ENCODE peak calls at places on chromosomes 3 and 15, in eight cellular contexts. J, H, C, N, T, Q, E and S are unnamed samples.

GRCh38 chr15:34737379-34737928 is 17.3 kb downstream of the GJD2 start:
- ATAC-seq in C (no peak), E (no peak), T (no peak), J (no peak), Q (no peak), N (no peak), H (peak; percentile 30), S (no peak)

GRCh38 chr3:152243301-152243711 is 25.4 kb upstream of the MBNL1 start:
- ATAC-seq in Q (no peak), N (peak; percentile 73), H (no peak), J (peak; percentile 65), T (peak; percentile 76), E (peak; percentile 62), C (peak; percentile 73), S (no peak)

GRCh38 chr15:81789403-81789802 is 256.4 kb downstream of the MEX3B start:
- ATAC-seq in N (no peak), C (no peak), E (no peak), Q (no peak), H (no peak), J (no peak), T (no peak), S (no peak)

GRCh38 chr3:57298041-57298440 is 5.6 kb upstream of the ASB14 start:
- ATAC-seq in C (peak; percentile 69), N (no peak), E (no peak), J (peak; percentile 63), T (no peak), H (no peak), Q (no peak), S (peak; percentile 94)

GRCh38 chr3:118231578-118231977 is 803.1 kb downstream of the IGSF11 start:
- ATAC-seq in C (no peak), T (no peak), Q (no peak), E (no peak), H (no peak), J (no peak), N (no peak), S (no peak)

GRCh38 chr3:179796421-179796820 is 143.6 kb downstream of the USP13 start:
- ATAC-seq in E (no peak), Q (no peak), J (no peak), N (no peak), C (no peak), H (no peak), T (no peak), S (no peak)

GRCh38 chr15:69275104-69275670 is 23.5 kb upstream of the PAQR5 start:
- ATAC-seq in E (no peak), J (no peak), N (no peak), H (no peak), C (no peak), Q (no peak), T (no peak), S (no peak)

GRCh38 chr3:190092250-190092649 is 28.4 kb downstream of the P3H2 start:
- ATAC-seq in E (no peak), H (no peak), N (no peak), J (no peak), C (no peak), T (no peak), Q (no peak), S (peak; percentile 58)

GRCh38 chr3:142151240-142151639 is 1.9 kb upstream of the TFDP2 start:
- ATAC-seq in J (no peak), Q (no peak), N (no peak), C (no peak), T (no peak), H (no peak), E (no peak), S (no peak)

GRCh38 chr3:165185707-165186327 is 10.4 kb downstream of the SLITRK3 start:
- ATAC-seq in C (peak; percentile 98), T (peak; percentile 68), Q (peak; percentile 97), H (peak; percentile 99), N (peak; percentile 75), J (peak; percentile 69), E (no peak), S (peak; percentile 75)

GRCh38 chr3:9113040-9113439 is 136.4 kb downstream of the SRGAP3 start:
- ATAC-seq in E (no peak), T (no peak), J (no peak), H (no peak), N (no peak), Q (no peak), C (no peak), S (no peak)

GRCh38 chr3:147343926-147344325 is 62.4 kb downstream of the ZIC4 start:
- ATAC-seq in E (no peak), J (no peak), H (no peak), Q (no peak), T (no peak), C (no peak), N (no peak), S (no peak)

GRCh38 chr3:113728661-113729060 is 17.4 kb downstream of the NAA50 start:
- ATAC-seq in N (no peak), C (no peak), H (no peak), E (no peak), J (no peak), Q (no peak), T (no peak), S (no peak)

GRCh38 chr15:29690765-29691475 is 131.3 kb downstream of the TJP1 start:
- ATAC-seq in N (no peak), T (no peak), J (no peak), H (no peak), E (no peak), Q (no peak), C (no peak), S (no peak)

GRCh38 chr3:49607796-49608195 is 53.5 kb downstream of the BSN start:
- ATAC-seq in T (no peak), H (no peak), N (no peak), E (no peak), C (no peak), Q (peak; percentile 38), J (no peak), S (no peak)

GRCh38 chr3:123521179-123521969 is 63.5 kb downstream of the HACD2 start:
- ATAC-seq in N (no peak), H (no peak), T (no peak), C (no peak), Q (no peak), E (peak; percentile 34), J (no peak), S (no peak)